ENCODE peak calls at places on chromosomes 5 and 9, in five cellular contexts. T is spleen, I is prostate gland, J is GM12891, Q is GM23338. K is an unnamed sample.

GRCh38 chr5:14528115-14528514 is 53.5 kb upstream of the OTULINL start:
- DNase-seq in T (no peak), J (no peak), I (no peak), Q (no peak), K (no peak)

GRCh38 chr9:1018121-1018520 is 32.0 kb upstream of the DMRT2 start:
- DNase-seq in Q (peak), T (no peak), J (no peak), I (no peak), K (no peak)

GRCh38 chr5:92644271-92644886 is 936.6 kb downstream of the NR2F1-AS1 start:
- DNase-seq in I (no peak), Q (peak), T (no peak), J (no peak), K (no peak)

GRCh38 chr5:67409342-67409741 is 212.7 kb upstream of the CD180 start:
- DNase-seq in I (no peak), Q (no peak), J (no peak), T (no peak), K (no peak)

GRCh38 chr9:36858805-36859375 is 175.2 kb downstream of the PAX5 start:
- DNase-seq in T (no peak), J (no peak), Q (no peak), I (peak), K (no peak)

GRCh38 chr9:134604834-134605233 is 36.8 kb upstream of the COL5A1 start:
- DNase-seq in J (no peak), T (no peak), I (no peak), Q (no peak), K (peak)

GRCh38 chr9:90854637-90855036 is 53.0 kb downstream of the SYK start:
- DNase-seq in Q (no peak), J (no peak), T (no peak), I (no peak), K (no peak)

GRCh38 chr5:65778126-65778525 is 56.1 kb downstream of the NLN start:
- DNase-seq in T (no peak), Q (no peak), J (no peak), I (no peak), K (no peak)

GRCh38 chr9:137227057-137227852 is at the start of gene RNF224:
- DNase-seq in J (peak), Q (peak), T (peak), I (peak), K (peak)

GRCh38 chr5:32687167-32687831 is 23.8 kb upstream of the NPR3 start:
- DNase-seq in J (no peak), T (no peak), Q (no peak), I (peak), K (peak)

GRCh38 chr5:57445006-57445714 is 37.5 kb downstream of the ACTBL2 start:
- DNase-seq in J (no peak), I (no peak), Q (no peak), T (no peak), K (no peak)

GRCh38 chr9:130414910-130415746 is 29.6 kb upstream of the ASS1 start:
- DNase-seq in Q (no peak), T (no peak), J (no peak), I (no peak), K (no peak)

GRCh38 chr5:124355928-124356327 is 390.5 kb downstream of the ZNF608 start:
- DNase-seq in T (no peak), J (no peak), Q (no peak), I (no peak), K (no peak)

GRCh38 chr5:178129296-178129695 is 1.5 kb upstream of the RMND5B start:
- DNase-seq in J (no peak), I (no peak), T (no peak), Q (no peak), K (no peak)

GRCh38 chr5:10161778-10162177 is 87.9 kb downstream of the ATPSCKMT start:
- DNase-seq in Q (no peak), T (no peak), I (no peak), J (no peak), K (no peak)

GRCh38 chr9:88005146-88005750 is 30.9 kb upstream of the CDK20 start:
- DNase-seq in T (no peak), J (no peak), I (no peak), Q (no peak), K (no peak)

GRCh38 chr9:573551-574410 is 267.7 kb upstream of the DMRT1 start:
- DNase-seq in Q (peak), T (no peak), J (no peak), I (no peak), K (no peak)

GRCh38 chr5:117665121-117665520 is 1090.5 kb upstream of the SEMA6A start:
- DNase-seq in T (no peak), I (no peak), J (no peak), Q (no peak), K (no peak)

GRCh38 chr5:96601200-96601599 is 61.0 kb upstream of the CAST start:
- DNase-seq in J (no peak), Q (no peak), I (no peak), T (no peak), K (no peak)

GRCh38 chr5:66710557-66710956 is 114.4 kb downstream of the MAST4 start:
- DNase-seq in Q (no peak), J (no peak), T (no peak), I (no peak), K (no peak)

GRCh38 chr5:143148461-143149170 is 254.9 kb downstream of the NR3C1 start:
- DNase-seq in I (no peak), J (no peak), T (no peak), Q (no peak), K (no peak)

GRCh38 chr5:24535646-24536045 is 109.1 kb downstream of the CDH10 start:
- DNase-seq in J (no peak), I (no peak), Q (peak), T (no peak), K (no peak)

GRCh38 chr9:107422189-107422802 is 67.3 kb downstream of the KLF4 start:
- DNase-seq in J (peak), Q (peak), T (peak), I (peak), K (peak)

GRCh38 chr5:89399553-89399952 is 516.6 kb upstream of the MEF2C start:
- DNase-seq in Q (no peak), J (no peak), T (no peak), I (no peak), K (no peak)

GRCh38 chr9:13267743-13268142 is 11.7 kb downstream of the MPDZ start:
- DNase-seq in T (no peak), I (no peak), Q (peak), J (no peak), K (no peak)

GRCh38 chr9:107340920-107341632 is 58.0 kb downstream of the RAD23B start:
- DNase-seq in J (peak), T (peak), Q (peak), I (peak), K (peak)

GRCh38 chr9:70747335-70747734 is 332.9 kb upstream of the KLF9 start:
- DNase-seq in J (no peak), T (no peak), Q (no peak), I (no peak), K (no peak)

GRCh38 chr9:124110307-124110915 is 98.8 kb downstream of the LHX2 start:
- DNase-seq in T (no peak), Q (peak), I (peak), J (peak), K (no peak)

GRCh38 chr9:110777843-110778215 is 109.2 kb downstream of the MUSK start:
- DNase-seq in I (no peak), T (no peak), J (no peak), Q (no peak), K (no peak)

GRCh38 chr9:133737071-133737773 is 930 bp downstream of the SARDH start:
- DNase-seq in J (no peak), T (no peak), I (no peak), Q (no peak), K (no peak)

GRCh38 chr5:19564036-19564435 is 424.0 kb downstream of the CDH18 start:
- DNase-seq in I (no peak), T (no peak), Q (no peak), J (no peak), K (no peak)

GRCh38 chr9:134373269-134373668 is 47.0 kb downstream of the RXRA start:
- DNase-seq in I (no peak), Q (no peak), J (no peak), T (no peak), K (no peak)

GRCh38 chr9:36874261-36874660 is 159.8 kb downstream of the PAX5 start:
- DNase-seq in T (peak), J (no peak), I (no peak), Q (no peak), K (no peak)

GRCh38 chr5:82551840-82552385 is 273.8 kb upstream of the RPS23 start:
- DNase-seq in T (no peak), J (no peak), I (no peak), Q (no peak), K (no peak)

GRCh38 chr5:42879267-42879666 is 67.6 kb upstream of the SELENOP start:
- DNase-seq in I (peak), J (no peak), T (no peak), Q (no peak), K (no peak)
- TF ChIP-seq POLR2AphosphoS5 in I (peak), J (no peak), T (no peak), Q (no peak), K (no peak)

GRCh38 chr9:89639367-89639795 is 34.6 kb downstream of the GADD45G start:
- DNase-seq in I (peak), T (peak), J (no peak), Q (peak), K (peak)
- TF ChIP-seq POLR2AphosphoS5 in I (peak), T (peak), J (no peak), Q (no peak), K (no peak)

GRCh38 chr9:127715443-127716337 is at the start of the genes PTRH1 and TTC16:
- DNase-seq in T (peak), Q (peak), I (peak), J (peak), K (peak)
- TF ChIP-seq POLR2AphosphoS5 in T (peak), Q (peak), I (peak), J (no peak), K (peak)

GRCh38 chr9:131733601-131734061 is 6.2 kb downstream of the RAPGEF1 start:
- DNase-seq in J (no peak), T (no peak), I (no peak), Q (peak), K (peak)

GRCh38 chr9:131734165-131734610 is 5.7 kb downstream of the RAPGEF1 start:
- DNase-seq in Q (no peak), J (no peak), T (peak), I (no peak), K (no peak)

GRCh38 chr9:131731237-131731995 is 8.5 kb downstream of the RAPGEF1 start:
- DNase-seq in I (no peak), T (no peak), Q (no peak), J (no peak), K (no peak)

GRCh38 chr9:131732636-131733340 is 7.1 kb downstream of the RAPGEF1 start:
- DNase-seq in J (no peak), I (no peak), T (no peak), Q (peak), K (no peak)

GRCh38 chr9:131732061-131732526 is 7.8 kb downstream of the RAPGEF1 start:
- DNase-seq in Q (no peak), T (no peak), J (no peak), I (peak), K (no peak)
- TF ChIP-seq POLR2AphosphoS5 in Q (no peak), T (no peak), J (no peak), I (peak), K (no peak)